ENCODE peak calls at places on chromosomes 11 and 22, in eight cellular contexts. One of them, this sample, is unnamed.

GRCh38 chr11:47391077-47391583 is 12.8 kb upstream of the SPI1 start:
- DNase-seq in GM13976: peak
- DNase-seq in lower leg skin: no peak
- DNase-seq in natural killer cell: peak
- DNase-seq in fibroblast of lung: no peak
- DNase-seq in HFFc6: no peak
- DNase-seq in pancreas: peak
- DNase-seq in A549: no peak
- DNase-seq in this sample: no peak

GRCh38 chr11:11581493-11581880 is 40.3 kb downstream of the GALNT18 start:
- DNase-seq in HFFc6: no peak
- DNase-seq in A549: no peak
- DNase-seq in lower leg skin: no peak
- DNase-seq in fibroblast of lung: no peak
- DNase-seq in GM13976: no peak
- DNase-seq in pancreas: no peak
- DNase-seq in natural killer cell: no peak
- DNase-seq in this sample: no peak

GRCh38 chr11:10770626-10771254 is 19.7 kb downstream of the CTR9 start:
- DNase-seq in lower leg skin: no peak
- DNase-seq in GM13976: no peak
- DNase-seq in pancreas: peak
- DNase-seq in A549: peak
- DNase-seq in HFFc6: peak
- DNase-seq in fibroblast of lung: peak
- DNase-seq in natural killer cell: no peak
- DNase-seq in this sample: peak

GRCh38 chr11:126341760-126342161 is 13.7 kb upstream of the ST3GAL4 start:
- DNase-seq in GM13976: no peak
- DNase-seq in A549: no peak
- DNase-seq in HFFc6: peak
- DNase-seq in fibroblast of lung: peak
- DNase-seq in pancreas: no peak
- DNase-seq in lower leg skin: no peak
- DNase-seq in natural killer cell: no peak
- DNase-seq in this sample: no peak

GRCh38 chr22:42177891-42178336 is 47.3 kb upstream of the CYP2D6 start:
- DNase-seq in GM13976: no peak
- DNase-seq in HFFc6: no peak
- DNase-seq in A549: no peak
- DNase-seq in pancreas: no peak
- DNase-seq in fibroblast of lung: no peak
- DNase-seq in lower leg skin: no peak
- DNase-seq in natural killer cell: no peak
- DNase-seq in this sample: no peak

GRCh38 chr22:26367402-26368245 is 61.4 kb upstream of the ASPHD2 start:
- DNase-seq in lower leg skin: no peak
- DNase-seq in fibroblast of lung: peak
- DNase-seq in pancreas: peak
- DNase-seq in A549: peak
- DNase-seq in GM13976: peak
- DNase-seq in natural killer cell: peak
- DNase-seq in HFFc6: peak
- DNase-seq in this sample: peak

GRCh38 chr11:32571039-32571438 is 12.6 kb upstream of the EIF3M start:
- DNase-seq in GM13976: no peak
- DNase-seq in A549: no peak
- DNase-seq in HFFc6: no peak
- DNase-seq in pancreas: no peak
- DNase-seq in lower leg skin: no peak
- DNase-seq in natural killer cell: no peak
- DNase-seq in fibroblast of lung: no peak
- DNase-seq in this sample: no peak

GRCh38 chr11:762421-763072 is 14.7 kb downstream of the GATD1 start:
- DNase-seq in HFFc6: peak
- DNase-seq in natural killer cell: no peak
- DNase-seq in fibroblast of lung: peak
- DNase-seq in pancreas: no peak
- DNase-seq in GM13976: no peak
- DNase-seq in A549: peak
- DNase-seq in lower leg skin: peak
- DNase-seq in this sample: no peak

GRCh38 chr11:128555606-128556005 is 31.8 kb downstream of the ETS1 start:
- DNase-seq in A549: peak
- DNase-seq in lower leg skin: no peak
- DNase-seq in pancreas: no peak
- DNase-seq in HFFc6: peak
- DNase-seq in fibroblast of lung: peak
- DNase-seq in natural killer cell: no peak
- DNase-seq in GM13976: no peak
- DNase-seq in this sample: no peak

GRCh38 chr11:128689946-128690745 is 3.7 kb upstream of the FLI1 start:
- DNase-seq in natural killer cell: no peak
- DNase-seq in HFFc6: no peak
- DNase-seq in A549: no peak
- DNase-seq in GM13976: no peak
- DNase-seq in pancreas: no peak
- DNase-seq in lower leg skin: peak
- DNase-seq in fibroblast of lung: no peak
- DNase-seq in this sample: no peak

GRCh38 chr11:32426819-32427615 is 8.3 kb downstream of the WT1 start:
- DNase-seq in natural killer cell: no peak
- DNase-seq in A549: no peak
- DNase-seq in pancreas: no peak
- DNase-seq in HFFc6: no peak
- DNase-seq in fibroblast of lung: no peak
- DNase-seq in lower leg skin: no peak
- DNase-seq in GM13976: peak
- DNase-seq in this sample: no peak

GRCh38 chr22:27407369-27407985 is 394.1 kb downstream of the MN1 start:
- DNase-seq in GM13976: no peak
- DNase-seq in fibroblast of lung: no peak
- DNase-seq in A549: no peak
- DNase-seq in lower leg skin: no peak
- DNase-seq in natural killer cell: no peak
- DNase-seq in pancreas: no peak
- DNase-seq in HFFc6: no peak
- DNase-seq in this sample: no peak

GRCh38 chr11:128502736-128503135 is 84.6 kb downstream of the ETS1 start:
- DNase-seq in HFFc6: peak
- DNase-seq in natural killer cell: no peak
- DNase-seq in pancreas: no peak
- DNase-seq in GM13976: no peak
- DNase-seq in A549: peak
- DNase-seq in lower leg skin: no peak
- DNase-seq in fibroblast of lung: peak
- DNase-seq in this sample: no peak

GRCh38 chr11:34583818-34584217 is 37.1 kb upstream of the EHF start:
- DNase-seq in natural killer cell: no peak
- DNase-seq in GM13976: no peak
- DNase-seq in fibroblast of lung: no peak
- DNase-seq in pancreas: no peak
- DNase-seq in HFFc6: no peak
- DNase-seq in A549: no peak
- DNase-seq in lower leg skin: no peak
- DNase-seq in this sample: no peak

GRCh38 chr11:64971421-64972233 is at the start of gene MAJIN:
- DNase-seq in HFFc6: no peak
- DNase-seq in GM13976: peak
- DNase-seq in fibroblast of lung: peak
- DNase-seq in pancreas: peak
- DNase-seq in lower leg skin: peak
- DNase-seq in natural killer cell: peak
- DNase-seq in A549: peak
- DNase-seq in this sample: peak

GRCh38 chr22:45584121-45584570 is 81.5 kb downstream of the FBLN1 start:
- DNase-seq in lower leg skin: no peak
- DNase-seq in natural killer cell: no peak
- DNase-seq in fibroblast of lung: peak
- DNase-seq in HFFc6: peak
- DNase-seq in GM13976: no peak
- DNase-seq in pancreas: no peak
- DNase-seq in A549: peak
- DNase-seq in this sample: no peak

GRCh38 chr11:18731949-18732821 is 6.2 kb upstream of the IGSF22 start:
- DNase-seq in fibroblast of lung: peak
- DNase-seq in A549: peak
- DNase-seq in pancreas: no peak
- DNase-seq in lower leg skin: peak
- DNase-seq in GM13976: peak
- DNase-seq in HFFc6: no peak
- DNase-seq in natural killer cell: peak
- DNase-seq in this sample: peak

GRCh38 chr22:24181088-24181995 is at the start of gene SUSD2:
- DNase-seq in fibroblast of lung: no peak
- DNase-seq in lower leg skin: no peak
- DNase-seq in pancreas: no peak
- DNase-seq in HFFc6: no peak
- DNase-seq in natural killer cell: no peak
- DNase-seq in GM13976: no peak
- DNase-seq in A549: no peak
- DNase-seq in this sample: no peak

GRCh38 chr11:5204787-5205186 is 4.3 kb upstream of the OR51V1 start:
- DNase-seq in fibroblast of lung: peak
- DNase-seq in natural killer cell: no peak
- DNase-seq in HFFc6: peak
- DNase-seq in A549: peak
- DNase-seq in GM13976: peak
- DNase-seq in pancreas: no peak
- DNase-seq in lower leg skin: no peak
- DNase-seq in this sample: peak
- TF ChIP-seq CTCF in fibroblast of lung: peak
- TF ChIP-seq CTCF in natural killer cell: no peak
- TF ChIP-seq CTCF in HFFc6: peak
- TF ChIP-seq CTCF in A549: peak
- TF ChIP-seq CTCF in GM13976: peak
- TF ChIP-seq CTCF in pancreas: no peak
- TF ChIP-seq CTCF in lower leg skin: no peak
- TF ChIP-seq CTCF in this sample: peak

DNA sequence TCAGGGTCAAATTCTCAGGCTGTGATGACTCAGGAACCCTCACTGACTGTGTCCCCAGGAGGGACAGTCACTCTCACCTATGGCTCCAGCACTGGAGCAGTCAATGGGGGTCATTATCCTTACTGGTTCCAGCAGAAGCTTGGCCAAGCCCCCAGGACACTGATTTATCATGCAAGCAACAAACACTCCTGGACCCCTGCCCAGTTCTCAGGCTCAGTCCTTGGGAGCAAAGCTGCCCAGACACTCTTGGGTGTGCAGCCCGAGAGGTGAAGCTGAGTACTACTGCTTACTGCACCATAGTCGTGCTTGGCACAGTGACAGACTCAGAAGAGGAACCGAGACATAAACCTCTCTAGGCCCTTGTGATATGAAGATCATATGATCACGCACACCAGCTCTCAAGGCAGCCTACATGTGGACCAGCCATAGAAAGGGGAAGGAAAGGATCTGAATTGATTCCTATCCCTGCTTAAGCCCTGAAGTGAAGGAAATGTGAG is 58.2 kb downstream of the ZNF280B start:
- DNase-seq in fibroblast of lung: no peak
- DNase-seq in natural killer cell: no peak
- DNase-seq in A549: no peak
- DNase-seq in lower leg skin: no peak
- DNase-seq in pancreas: peak
- DNase-seq in HFFc6: no peak
- DNase-seq in GM13976: peak
- DNase-seq in this sample: peak
- TF ChIP-seq CTCF in fibroblast of lung: no peak
- TF ChIP-seq CTCF in natural killer cell: no peak
- TF ChIP-seq CTCF in A549: no peak
- TF ChIP-seq CTCF in lower leg skin: no peak
- TF ChIP-seq CTCF in pancreas: no peak
- TF ChIP-seq CTCF in HFFc6: no peak
- TF ChIP-seq CTCF in GM13976: no peak
- TF ChIP-seq CTCF in this sample: peak

GRCh38 chr11:58199271-58199670 is 4.7 kb downstream of the OR1S2 start:
- DNase-seq in GM13976: no peak
- DNase-seq in pancreas: no peak
- DNase-seq in lower leg skin: no peak
- DNase-seq in A549: no peak
- DNase-seq in fibroblast of lung: no peak
- DNase-seq in natural killer cell: no peak
- DNase-seq in HFFc6: no peak
- DNase-seq in this sample: no peak
- TF ChIP-seq CTCF in GM13976: no peak
- TF ChIP-seq CTCF in pancreas: no peak
- TF ChIP-seq CTCF in lower leg skin: no peak
- TF ChIP-seq CTCF in A549: no peak
- TF ChIP-seq CTCF in fibroblast of lung: no peak
- TF ChIP-seq CTCF in natural killer cell: no peak
- TF ChIP-seq CTCF in HFFc6: no peak
- TF ChIP-seq CTCF in this sample: no peak

DNA sequence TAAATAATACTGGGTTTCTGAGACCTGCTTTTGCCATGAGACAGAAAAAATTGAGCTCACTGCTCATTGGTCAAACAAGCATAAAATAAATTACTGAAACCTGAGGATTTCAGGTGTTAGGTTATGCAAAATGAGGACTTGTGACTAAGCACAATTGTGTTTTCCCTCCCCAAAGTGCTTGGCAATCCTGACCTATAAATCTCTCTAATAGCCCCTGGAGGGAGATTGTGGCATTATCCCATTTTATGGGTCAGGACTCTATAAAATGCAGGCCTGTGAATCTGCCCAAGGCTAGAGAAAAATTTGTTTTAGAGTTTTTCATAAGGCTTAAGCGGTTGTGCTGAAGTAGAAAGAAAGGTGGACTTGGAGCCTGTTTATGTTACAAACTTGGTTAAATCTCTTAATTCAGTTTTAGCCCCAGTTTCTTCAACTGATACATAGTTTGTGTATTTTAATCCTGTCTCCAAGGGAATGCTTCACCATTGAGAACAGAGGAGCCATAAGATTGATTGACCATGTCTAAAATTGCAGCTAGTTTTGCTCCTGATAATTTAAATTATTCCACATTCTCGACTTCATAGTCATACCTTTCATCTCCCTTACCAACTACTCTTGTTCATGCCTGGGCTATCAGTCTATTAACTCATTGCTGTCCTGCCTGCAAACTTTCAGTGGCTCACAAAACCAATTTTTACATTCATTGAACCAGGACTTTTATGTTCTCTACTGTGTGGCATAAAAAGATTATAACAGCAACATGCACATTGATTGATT is 63.6 kb upstream of the LRRC4C start:
- DNase-seq in fibroblast of lung: peak
- DNase-seq in HFFc6: no peak
- DNase-seq in natural killer cell: no peak
- DNase-seq in GM13976: no peak
- DNase-seq in lower leg skin: no peak
- DNase-seq in A549: no peak
- DNase-seq in pancreas: no peak
- DNase-seq in this sample: no peak
- TF ChIP-seq CTCF in fibroblast of lung: no peak
- TF ChIP-seq CTCF in HFFc6: no peak
- TF ChIP-seq CTCF in natural killer cell: no peak
- TF ChIP-seq CTCF in GM13976: no peak
- TF ChIP-seq CTCF in lower leg skin: no peak
- TF ChIP-seq CTCF in A549: no peak
- TF ChIP-seq CTCF in pancreas: no peak
- TF ChIP-seq CTCF in this sample: no peak

This sample was measured in GM10248.